ENCODE peak calls at places on chromosomes 13 and 19, in four cellular contexts. One of them, this sample, is unnamed.

GRCh38 chr13:86608739-86609138 is 809.5 kb upstream of the SLITRK6 start:
- DNase-seq in A549: no peak
- DNase-seq in lower leg skin: no peak
- DNase-seq in tibial nerve: no peak
- DNase-seq in this sample: no peak

GRCh38 chr13:108859202-108860012 is 230.0 kb downstream of the MYO16 start:
- DNase-seq in lower leg skin: no peak
- DNase-seq in A549: no peak
- DNase-seq in tibial nerve: no peak
- DNase-seq in this sample: no peak

GRCh38 chr19:8561071-8561764 is 16.0 kb downstream of the MYO1F start:
- DNase-seq in A549: no peak
- DNase-seq in tibial nerve: no peak
- DNase-seq in lower leg skin: no peak
- DNase-seq in this sample: no peak

GRCh38 chr19:18501832-18502231 is 20.0 kb downstream of the ELL start:
- DNase-seq in tibial nerve: no peak
- DNase-seq in lower leg skin: no peak
- DNase-seq in A549: no peak
- DNase-seq in this sample: peak

GRCh38 chr19:11673608-11674041 is 65.1 kb downstream of the ZNF823 start:
- DNase-seq in lower leg skin: peak
- DNase-seq in tibial nerve: no peak
- DNase-seq in A549: no peak
- DNase-seq in this sample: peak

GRCh38 chr13:32731576-32731975 is 145.3 kb downstream of the PDS5B start:
- DNase-seq in A549: no peak
- DNase-seq in tibial nerve: no peak
- DNase-seq in lower leg skin: no peak
- DNase-seq in this sample: no peak

GRCh38 chr13:37023871-37024270 is 23.3 kb downstream of the EXOSC8 start:
- DNase-seq in tibial nerve: no peak
- DNase-seq in A549: no peak
- DNase-seq in lower leg skin: no peak
- DNase-seq in this sample: no peak

GRCh38 chr19:7657047-7657779 is 11.6 kb upstream of the RETN start:
- DNase-seq in lower leg skin: no peak
- DNase-seq in tibial nerve: no peak
- DNase-seq in A549: no peak
- DNase-seq in this sample: no peak

GRCh38 chr19:33251526-33252090 is 26.0 kb upstream of the SLC7A10 start:
- DNase-seq in tibial nerve: no peak
- DNase-seq in A549: no peak
- DNase-seq in lower leg skin: no peak
- DNase-seq in this sample: no peak

GRCh38 chr13:112861876-112862615 is 107.0 kb upstream of the MCF2L start:
- DNase-seq in tibial nerve: no peak
- DNase-seq in A549: no peak
- DNase-seq in lower leg skin: peak
- DNase-seq in this sample: no peak

GRCh38 chr19:46976845-46977320 is 42.8 kb upstream of the NPAS1 start:
- DNase-seq in tibial nerve: no peak
- DNase-seq in A549: no peak
- DNase-seq in lower leg skin: peak
- DNase-seq in this sample: peak

GRCh38 chr13:31069808-31070544 is 91.7 kb downstream of the HSPH1 start:
- DNase-seq in tibial nerve: no peak
- DNase-seq in lower leg skin: peak
- DNase-seq in A549: no peak
- DNase-seq in this sample: no peak

GRCh38 chr19:34126966-34127365 is 45.3 kb upstream of the LSM14A start:
- DNase-seq in A549: no peak
- DNase-seq in tibial nerve: no peak
- DNase-seq in lower leg skin: peak
- DNase-seq in this sample: no peak

GRCh38 chr19:23310729-23311211 is 60.6 kb upstream of the ZNF724 start:
- DNase-seq in A549: no peak
- DNase-seq in tibial nerve: no peak
- DNase-seq in lower leg skin: no peak
- DNase-seq in this sample: no peak

GRCh38 chr13:37700887-37701286 is 102.3 kb upstream of the POSTN start:
- DNase-seq in A549: no peak
- DNase-seq in lower leg skin: no peak
- DNase-seq in tibial nerve: no peak
- DNase-seq in this sample: no peak

GRCh38 chr19:53879145-53880037 is 2.6 kb upstream of the PRKCG start:
- DNase-seq in lower leg skin: peak
- DNase-seq in tibial nerve: peak
- DNase-seq in A549: peak
- DNase-seq in this sample: peak

GRCh38 chr13:104301216-104301975 is 1235.2 kb upstream of the SLC10A2 start:
- DNase-seq in A549: no peak
- DNase-seq in lower leg skin: no peak
- DNase-seq in tibial nerve: no peak
- DNase-seq in this sample: no peak

GRCh38 chr19:41734585-41734984 is 20.7 kb upstream of the CEACAM6 start:
- DNase-seq in lower leg skin: no peak
- DNase-seq in A549: no peak
- DNase-seq in tibial nerve: no peak
- DNase-seq in this sample: no peak

GRCh38 chr13:83272076-83272475 is 610.2 kb downstream of the SLITRK1 start:
- DNase-seq in A549: no peak
- DNase-seq in lower leg skin: no peak
- DNase-seq in tibial nerve: no peak
- DNase-seq in this sample: no peak

GRCh38 chr13:60627071-60627686 is 230.2 kb downstream of the TDRD3 start:
- DNase-seq in A549: peak
- DNase-seq in lower leg skin: no peak
- DNase-seq in tibial nerve: no peak
- DNase-seq in this sample: no peak

GRCh38 chr19:47036233-47036651 is 12.2 kb downstream of the TMEM160 start:
- DNase-seq in A549: no peak
- DNase-seq in lower leg skin: no peak
- DNase-seq in tibial nerve: no peak
- DNase-seq in this sample: no peak

GRCh38 chr19:17110599-17110966 is 35.0 kb downstream of the MYO9B start:
- DNase-seq in A549: no peak
- DNase-seq in tibial nerve: no peak
- DNase-seq in lower leg skin: no peak
- DNase-seq in this sample: no peak

GRCh38 chr13:112754281-112755025 is 64.6 kb downstream of the ATP11A start:
- DNase-seq in tibial nerve: no peak
- DNase-seq in lower leg skin: no peak
- DNase-seq in A549: no peak
- DNase-seq in this sample: no peak

GRCh38 chr13:97191615-97192014 is 30.5 kb upstream of the MBNL2 start:
- DNase-seq in tibial nerve: no peak
- DNase-seq in A549: no peak
- DNase-seq in lower leg skin: no peak
- DNase-seq in this sample: no peak

GRCh38 chr19:31389874-31390273 is 40.6 kb upstream of the TSHZ3 start:
- DNase-seq in A549: no peak
- DNase-seq in tibial nerve: no peak
- DNase-seq in lower leg skin: no peak
- DNase-seq in this sample: no peak

DNA sequence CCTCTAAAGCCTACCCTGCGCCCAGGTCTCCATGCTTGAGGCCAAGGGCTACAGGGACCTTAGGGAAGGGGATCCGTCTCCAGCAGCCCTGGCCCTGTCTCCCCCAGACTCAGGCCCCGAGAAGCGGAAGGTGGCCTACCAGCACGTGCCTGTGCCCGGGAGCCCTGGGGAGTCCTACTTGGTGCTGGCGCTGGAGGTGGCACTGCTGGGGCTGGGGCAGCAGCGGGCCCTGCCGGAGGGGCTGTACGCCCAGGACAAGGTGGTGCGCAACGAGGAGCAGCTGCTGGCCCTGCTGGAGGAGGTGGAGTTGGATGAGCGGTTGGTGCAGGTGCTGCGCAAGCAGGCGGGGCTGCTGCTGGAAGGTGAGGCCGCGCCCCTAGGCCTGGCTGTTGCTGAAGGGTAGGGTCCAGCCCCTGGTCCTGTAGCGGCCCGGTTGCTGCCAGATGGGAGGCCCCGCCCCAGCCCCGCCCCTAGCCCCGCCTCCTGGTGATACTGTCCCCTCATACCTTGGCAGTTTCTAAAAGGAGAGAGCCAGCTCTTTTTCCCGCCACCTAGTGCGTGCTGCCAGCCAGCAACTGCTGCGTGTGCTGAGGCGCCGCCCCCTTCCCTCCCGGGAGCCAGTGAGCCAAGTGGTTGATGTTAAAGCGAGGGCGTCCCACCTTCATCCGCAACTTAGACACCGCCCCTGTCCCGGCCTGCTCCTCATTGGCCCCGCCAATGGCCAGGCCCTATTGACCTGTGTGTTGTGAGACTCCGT is 22.6 kb downstream of the ZSWIM4 start:
- DNase-seq in tibial nerve: no peak
- DNase-seq in lower leg skin: no peak
- DNase-seq in A549: no peak
- DNase-seq in this sample: no peak
- TF ChIP-seq POLR2A in tibial nerve: no peak
- TF ChIP-seq POLR2A in lower leg skin: no peak
- TF ChIP-seq POLR2A in A549: no peak
- TF ChIP-seq POLR2A in this sample: no peak

DNA sequence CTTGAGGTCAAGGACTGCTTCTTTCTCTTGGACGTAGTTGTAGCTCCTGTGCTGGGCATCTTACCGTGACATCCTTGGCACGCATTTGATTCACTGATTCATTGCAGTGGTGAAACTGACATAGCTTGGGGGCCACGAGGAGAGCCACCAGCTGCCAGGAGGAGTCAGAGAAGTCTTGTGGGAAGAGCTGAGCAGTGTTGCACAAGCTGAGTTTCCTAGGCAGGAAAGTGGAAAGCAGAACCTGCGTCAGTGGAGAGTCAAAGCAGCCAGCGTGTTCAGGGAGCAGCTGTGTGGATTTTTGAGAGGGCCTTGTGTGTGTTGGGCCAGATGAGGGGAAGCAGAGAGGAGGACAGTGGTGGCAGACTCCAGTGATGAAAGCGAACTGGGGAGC is 5.3 kb upstream of the GPR183 start:
- DNase-seq in lower leg skin: peak
- DNase-seq in A549: no peak
- DNase-seq in tibial nerve: peak
- DNase-seq in this sample: peak
- TF ChIP-seq POLR2A in lower leg skin: no peak
- TF ChIP-seq POLR2A in A549: no peak
- TF ChIP-seq POLR2A in tibial nerve: no peak
- TF ChIP-seq POLR2A in this sample: peak

GRCh38 chr13:27979001-27979643 is 9.4 kb downstream of the URAD start:
- DNase-seq in tibial nerve: no peak
- DNase-seq in lower leg skin: peak
- DNase-seq in A549: no peak
- DNase-seq in this sample: no peak

GRCh38 chr13:27982361-27982760 is 6.1 kb downstream of the URAD start:
- DNase-seq in lower leg skin: no peak
- DNase-seq in tibial nerve: no peak
- DNase-seq in A549: no peak
- DNase-seq in this sample: no peak

GRCh38 chr13:27979765-27980279 is 8.7 kb downstream of the URAD start:
- DNase-seq in A549: no peak
- DNase-seq in tibial nerve: no peak
- DNase-seq in lower leg skin: no peak
- DNase-seq in this sample: no peak

GRCh38 chr13:27981006-27981708 is 7.3 kb downstream of the URAD start:
- DNase-seq in A549: no peak
- DNase-seq in lower leg skin: peak
- DNase-seq in tibial nerve: no peak
- DNase-seq in this sample: no peak

DNA sequence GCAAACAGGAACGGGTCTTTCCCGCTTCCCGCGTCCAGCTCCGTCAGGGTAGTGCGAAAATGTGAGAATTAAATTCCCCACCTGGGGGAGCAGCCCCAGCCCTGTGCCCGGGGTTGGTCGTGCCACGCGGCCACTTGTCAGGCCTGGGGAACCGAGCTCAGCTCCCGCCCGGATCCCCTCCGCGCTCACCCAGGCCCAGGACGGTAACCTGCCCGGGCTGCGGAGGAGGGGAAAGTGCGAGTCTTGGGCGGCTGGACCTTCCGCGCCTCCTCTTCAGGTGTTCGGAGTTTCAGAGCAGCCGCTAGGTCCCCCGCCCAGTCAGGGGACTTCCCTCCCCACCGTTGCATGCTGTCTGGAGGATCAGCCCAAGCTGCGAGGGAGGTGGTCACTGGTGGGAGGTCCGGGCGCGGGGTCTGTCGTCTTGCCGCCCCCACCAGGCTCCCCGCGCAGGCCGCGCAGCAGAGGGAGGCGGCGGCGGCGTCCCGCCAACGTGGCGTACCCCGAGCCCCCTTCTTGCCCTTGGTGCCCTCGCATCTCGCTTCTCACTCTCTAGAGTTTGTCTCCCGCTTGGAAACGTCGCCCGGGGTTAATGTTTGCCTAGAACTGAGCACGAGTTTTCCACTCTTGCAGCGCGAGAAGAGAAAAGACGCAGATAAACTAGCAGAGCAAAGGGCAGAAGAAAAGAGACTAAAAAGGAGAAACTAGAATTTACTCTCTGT is 8.1 kb downstream of the URAD start:
- DNase-seq in lower leg skin: peak
- DNase-seq in tibial nerve: no peak
- DNase-seq in A549: no peak
- DNase-seq in this sample: no peak
- TF ChIP-seq POLR2A in lower leg skin: no peak
- TF ChIP-seq POLR2A in tibial nerve: no peak
- TF ChIP-seq POLR2A in A549: no peak
- TF ChIP-seq POLR2A in this sample: no peak

GRCh38 chr19:45263013-45263412 is 11.9 kb downstream of the MARK4 start:
- DNase-seq in tibial nerve: no peak
- DNase-seq in A549: no peak
- DNase-seq in lower leg skin: no peak
- DNase-seq in this sample: no peak

GRCh38 chr19:45265375-45265774 is 14.3 kb downstream of the MARK4 start:
- DNase-seq in tibial nerve: no peak
- DNase-seq in lower leg skin: no peak
- DNase-seq in A549: no peak
- DNase-seq in this sample: no peak

GRCh38 chr19:45267296-45267695 is 16.2 kb downstream of the MARK4 start:
- DNase-seq in lower leg skin: no peak
- DNase-seq in tibial nerve: no peak
- DNase-seq in A549: no peak
- DNase-seq in this sample: no peak

GRCh38 chr19:45262570-45262969 is 11.5 kb downstream of the MARK4 start:
- DNase-seq in tibial nerve: no peak
- DNase-seq in A549: no peak
- DNase-seq in lower leg skin: no peak
- DNase-seq in this sample: no peak

DNA sequence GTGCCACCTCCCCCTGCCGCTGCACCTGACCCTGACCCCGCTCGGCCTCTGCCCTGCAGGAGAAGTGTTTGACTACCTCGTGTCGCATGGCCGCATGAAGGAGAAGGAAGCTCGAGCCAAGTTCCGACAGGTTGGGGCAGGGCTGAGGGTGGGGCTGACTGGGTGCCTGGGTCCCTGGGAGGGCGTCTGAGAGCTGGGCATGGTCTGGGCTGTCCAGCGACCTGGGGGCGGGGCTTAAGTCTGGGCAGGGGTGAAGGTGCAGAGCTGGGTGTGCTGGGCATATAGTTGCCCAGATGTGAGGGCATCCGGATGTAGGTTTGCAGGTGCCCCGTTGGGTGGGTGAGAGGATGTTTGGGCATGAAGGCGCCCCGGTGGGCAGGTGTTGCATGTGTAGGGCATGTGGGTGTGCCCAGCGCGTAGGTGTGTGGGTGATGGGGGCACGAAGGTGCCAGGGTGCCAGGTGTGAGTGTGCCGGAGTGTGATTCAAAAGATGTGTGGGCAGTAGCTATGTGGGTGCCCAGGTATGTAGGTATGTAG is 13.8 kb downstream of the MARK4 start:
- DNase-seq in lower leg skin: no peak
- DNase-seq in tibial nerve: no peak
- DNase-seq in A549: no peak
- DNase-seq in this sample: no peak
- TF ChIP-seq POLR2A in lower leg skin: no peak
- TF ChIP-seq POLR2A in tibial nerve: no peak
- TF ChIP-seq POLR2A in A549: no peak
- TF ChIP-seq POLR2A in this sample: no peak